ENCODE peak calls at places on chromosomes 12 and 14, in nine cellular contexts. V is OCI-LY7, G is K562, M is A549, D is cardiac muscle cell, F is MM.1S, Q is body of pancreas, N is hepatocyte, W is transverse colon. B is an unnamed sample.

GRCh38 chr12:46473634-46474201 is 101.1 kb upstream of the SLC38A2 start:
- DNase-seq in N (peak; percentile 80), W (peak; percentile 75), V (no peak), Q (peak; percentile 71), D (peak; percentile 96), F (no peak), G (no peak), M (peak; percentile 86), B (peak; percentile 86)

GRCh38 chr12:30792648-30793499 is 38.1 kb upstream of the CAPRIN2 start:
- DNase-seq in D (peak; percentile 63), W (no peak), G (no peak), N (no peak), Q (no peak), F (no peak), M (no peak), V (no peak), B (no peak)

GRCh38 chr12:107241421-107241820 is 148.1 kb upstream of the CRY1 start:
- DNase-seq in V (no peak), N (no peak), W (no peak), Q (peak; percentile 50), F (no peak), G (no peak), D (no peak), M (no peak), B (no peak)

GRCh38 chr14:103538291-103539055 is 9.5 kb downstream of the TRMT61A start:
- DNase-seq in W (no peak), N (no peak), M (no peak), D (no peak), V (no peak), G (no peak), F (no peak), Q (peak; percentile 33), B (peak; percentile 91)

GRCh38 chr12:88604646-88605045 is 24.4 kb upstream of the KITLG start:
- DNase-seq in N (no peak), W (no peak), Q (no peak), D (no peak), V (no peak), G (no peak), F (no peak), M (no peak), B (no peak)

GRCh38 chr14:29953501-29953900 is 25.9 kb upstream of the PRKD1 start:
- DNase-seq in W (no peak), N (no peak), M (no peak), D (no peak), Q (no peak), V (no peak), G (no peak), F (peak; percentile 51), B (no peak)

GRCh38 chr12:45670339-45671065 is 59.0 kb upstream of the ARID2 start:
- DNase-seq in W (no peak), D (peak; percentile 52), Q (no peak), V (no peak), M (no peak), N (no peak), F (peak; percentile 74), G (no peak), B (no peak)

GRCh38 chr12:108577458-108577857 is 15.1 kb downstream of the ISCU start:
- DNase-seq in D (no peak), W (no peak), Q (no peak), G (no peak), M (no peak), F (no peak), V (no peak), N (no peak), B (no peak)

GRCh38 chr12:122124370-122124769 is 45.8 kb downstream of the MLXIP start:
- DNase-seq in M (no peak), W (no peak), D (no peak), Q (no peak), G (no peak), N (no peak), F (no peak), V (no peak), B (no peak)

GRCh38 chr12:74782086-74782485 is 244.5 kb downstream of the ATXN7L3B start:
- DNase-seq in V (no peak), D (no peak), G (no peak), M (no peak), N (no peak), W (no peak), Q (no peak), F (no peak), B (no peak)

GRCh38 chr12:49827351-49828099 is 688 bp downstream of the NCKAP5L start:
- DNase-seq in W (peak; percentile 52), N (peak; percentile 83), V (peak; percentile 58), D (peak; percentile 83), Q (peak; percentile 79), G (peak; percentile 90), F (no peak), M (peak; percentile 80), B (peak; percentile 49)

GRCh38 chr14:19974844-19975243 is 547 bp upstream of the OR4K15 start:
- DNase-seq in D (no peak), G (no peak), N (no peak), F (no peak), M (no peak), W (no peak), V (no peak), Q (no peak), B (no peak)

GRCh38 chr12:80627773-80628172 is 79.7 kb upstream of the MYF6 start:
- DNase-seq in Q (no peak), W (no peak), G (no peak), F (no peak), N (no peak), D (peak; percentile 74), M (no peak), V (no peak), B (no peak)

GRCh38 chr14:32576088-32576795 is 247.1 kb downstream of the AKAP6 start:
- DNase-seq in W (peak; percentile 41), N (peak; percentile 83), D (peak; percentile 79), Q (peak; percentile 55), F (peak; percentile 33), V (peak; percentile 51), G (peak; percentile 49), M (peak; percentile 33), B (peak; percentile 37)

GRCh38 chr12:54126696-54127537 is 61.9 kb downstream of the SMUG1 start:
- DNase-seq in D (no peak), M (peak; percentile 55), G (no peak), N (peak; percentile 62), V (no peak), Q (peak; percentile 45), F (no peak), W (peak; percentile 55), B (peak; percentile 93)

DNA sequence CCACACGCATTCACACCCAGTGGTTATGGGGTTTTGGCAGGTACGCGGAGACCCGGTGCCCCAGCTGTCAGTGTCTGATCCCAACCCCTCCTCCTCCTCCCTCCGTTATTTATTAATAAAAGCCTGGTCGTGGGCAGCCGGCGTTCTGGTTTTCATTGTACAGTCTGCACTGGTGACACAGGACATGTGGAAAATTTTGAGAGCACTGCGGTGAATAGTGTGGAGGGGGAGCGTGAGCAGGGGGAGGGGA is 11.5 kb upstream of the IRF2BPL start:
- DNase-seq in W (no peak), F (no peak), G (no peak), Q (no peak), V (no peak), D (no peak), N (no peak), M (no peak), B (no peak)
- H3K4me1 ChIP-seq in W (peaks cover 63% of the 10 kb centered on the region), F (peaks cover 61% of the 10 kb centered on the region), G (peaks cover 71% of the 10 kb centered on the region), Q (peaks cover 94% of the 10 kb centered on the region), V (peaks cover 89% of the 10 kb centered on the region), D (peaks cover 82% of the 10 kb centered on the region), N (peaks cover 74% of the 10 kb centered on the region), M (peaks cover 86% of the 10 kb centered on the region), B (peaks cover 80% of the 10 kb centered on the region)

GRCh38 chr14:74596747-74597456 is 15.1 kb downstream of the LTBP2 start:
- DNase-seq in V (no peak), M (no peak), Q (no peak), D (peak; percentile 86), N (no peak), G (no peak), W (no peak), F (no peak), B (no peak)
- H3K27ac ChIP-seq in V (no peak overlapping the region), M (peak overlapping the region; percentile 18), Q (peak overlapping the region; percentile 28), D (no peak overlapping the region), N (peak overlapping the region; percentile 23), G (no peak overlapping the region), W (peak overlapping the region; percentile 30), F (no peak overlapping the region), B (peak overlapping the region; percentile 82)

GRCh38 chr14:23566782-23567185 is 807 bp downstream of the AP1G2 start:
- DNase-seq in M (no peak), N (no peak), G (no peak), W (no peak), F (no peak), D (peak; percentile 45), Q (peak; percentile 87), V (no peak), B (no peak)

GRCh38 chr14:23569443-23570151 is 2.0 kb upstream of the AP1G2 start:
- DNase-seq in G (peak; percentile 29), D (peak; percentile 25), M (no peak), V (no peak), N (no peak), Q (no peak), F (no peak), W (no peak), B (no peak)

GRCh38 chr14:23568021-23568599 is 519 bp upstream of the AP1G2 start:
- DNase-seq in N (no peak), V (no peak), D (no peak), Q (no peak), G (no peak), W (no peak), F (no peak), M (no peak), B (no peak)

GRCh38 chr14:23567186-23568020 is at the start of gene AP1G2:
- DNase-seq in F (peak; percentile 77), W (peak; percentile 96), M (peak; percentile 84), V (peak; percentile 90), N (peak; percentile 96), D (peak; percentile 86), G (peak; percentile 90), Q (peak; percentile 92), B (peak; percentile 81)

DNA sequence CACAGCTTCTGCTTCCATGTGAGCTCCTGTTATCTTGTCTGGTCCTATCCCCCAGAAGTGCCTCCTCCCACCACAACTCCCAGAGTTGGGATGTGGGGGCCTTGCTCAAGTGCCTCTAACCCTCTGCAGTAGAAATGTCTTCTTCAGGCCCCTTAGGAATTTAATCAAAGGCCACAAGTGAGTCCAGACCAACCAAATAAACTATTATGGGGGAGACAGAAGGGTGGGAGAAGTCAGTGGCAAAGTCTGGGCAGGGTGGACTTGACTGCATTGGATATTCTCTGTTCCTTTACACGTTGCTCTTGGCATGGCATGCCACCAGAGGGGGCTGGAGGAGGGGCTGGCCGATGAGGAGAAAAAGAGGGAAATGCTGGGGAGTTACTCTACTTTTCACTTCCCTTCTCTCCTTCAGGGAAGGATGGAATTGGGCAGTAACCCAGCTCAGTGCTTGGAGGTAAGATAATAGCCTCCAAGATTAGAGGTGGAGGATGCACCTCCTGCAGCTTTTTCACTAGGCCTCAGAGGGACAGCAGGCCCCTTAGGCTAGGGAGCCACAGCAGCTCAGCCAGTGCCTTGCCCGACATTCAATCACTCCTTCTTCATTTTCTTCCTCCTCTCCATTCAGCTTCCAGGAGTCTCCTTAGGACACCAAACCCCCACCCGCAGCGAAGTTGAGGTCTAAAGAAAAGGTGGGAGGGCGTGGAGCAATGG is 1.2 kb upstream of the AP1G2 start:
- DNase-seq in Q (no peak), V (peak; percentile 52), M (no peak), N (no peak), F (no peak), G (no peak), D (no peak), W (no peak), B (no peak)
- TF ChIP-seq CTCF in Q (no peak), V (peak; percentile 76), M (peak; percentile 24), N (peak; percentile 31), F (no peak), G (peak; percentile 29), D (peak; percentile 34), W (no peak), B (peak; percentile 5)

GRCh38 chr12:55830601-55831406 is 1.4 kb upstream of the DNAJC14 start:
- DNase-seq in F (no peak), M (peak; percentile 40), W (peak; percentile 84), V (peak; percentile 75), Q (peak; percentile 61), N (peak; percentile 81), D (peak; percentile 80), G (peak; percentile 81), B (peak; percentile 82)
- H3K4me1 ChIP-seq in F (peaks cover 18% of the 10 kb centered on the region), M (peaks cover 27% of the 10 kb centered on the region), W (peaks cover 6% of the 10 kb centered on the region), V (peaks cover 28% of the 10 kb centered on the region), Q (peaks cover 50% of the 10 kb centered on the region), N (peaks cover 21% of the 10 kb centered on the region), D (no peaks in the 10 kb centered on the region), G (peaks cover 26% of the 10 kb centered on the region), B (peaks cover 49% of the 10 kb centered on the region)

B was measured in tibial artery.